ENCODE peak calls at places on chromosomes 12 and 14, in seven cellular contexts. V, I, D, P, N, R and G are unnamed samples.

GRCh38 chr12:115697341-115697740 is 580.2 kb downstream of the MED13L start:
- DNase-seq in V (no peak), I (no peak), D (no peak), P (no peak), N (no peak), R (no peak), G (no peak)

GRCh38 chr14:99127651-99128167 is 144.3 kb downstream of the BCL11B start:
- DNase-seq in V (no peak), I (peak), D (no peak), P (peak), N (no peak), R (no peak), G (no peak)

GRCh38 chr12:5081016-5081415 is 37.3 kb downstream of the KCNA5 start:
- DNase-seq in V (no peak), I (no peak), D (no peak), P (no peak), N (no peak), R (no peak), G (no peak)

GRCh38 chr12:124456652-124457152 is 110.7 kb downstream of the NCOR2 start:
- DNase-seq in V (no peak), I (no peak), D (no peak), P (no peak), N (no peak), R (no peak), G (no peak)

GRCh38 chr14:88551936-88552565 is 2.8 kb downstream of the PTPN21 start:
- DNase-seq in V (peak), I (peak), D (no peak), P (no peak), N (no peak), R (peak), G (no peak)

GRCh38 chr14:36944307-36945010 is 227.9 kb downstream of the SLC25A21 start:
- DNase-seq in V (peak), I (no peak), D (no peak), P (no peak), N (no peak), R (peak), G (no peak)

GRCh38 chr12:59472273-59472672 is 123.6 kb upstream of the SLC16A7 start:
- DNase-seq in V (no peak), I (no peak), D (no peak), P (no peak), N (no peak), R (no peak), G (no peak)

GRCh38 chr12:105928436-105928835 is 210.3 kb downstream of the NUAK1 start:
- DNase-seq in V (no peak), I (no peak), D (no peak), P (no peak), N (no peak), R (no peak), G (no peak)

GRCh38 chr14:60647081-60647836 is 2.0 kb downstream of the SIX1 start:
- DNase-seq in V (no peak), I (peak), D (peak), P (no peak), N (no peak), R (peak), G (no peak)

GRCh38 chr14:45252356-45253069 is 489 bp downstream of the MIS18BP1 start:
- DNase-seq in V (peak), I (no peak), D (no peak), P (no peak), N (no peak), R (peak), G (no peak)

GRCh38 chr14:31932675-31933074 is 144.4 kb upstream of the ARHGAP5 start:
- DNase-seq in V (no peak), I (no peak), D (no peak), P (no peak), N (no peak), R (no peak), G (no peak)

GRCh38 chr12:4439736-4440135 is 5.9 kb downstream of the FGF6 start:
- DNase-seq in V (no peak), I (no peak), D (no peak), P (peak), N (no peak), R (no peak), G (peak)

GRCh38 chr12:131276501-131277185 is 322.9 kb downstream of the ADGRD1 start:
- DNase-seq in V (no peak), I (no peak), D (no peak), P (no peak), N (no peak), R (no peak), G (no peak)

GRCh38 chr12:89414851-89415250 is 62.5 kb upstream of the DUSP6 start:
- DNase-seq in V (peak), I (no peak), D (no peak), P (no peak), N (no peak), R (peak), G (no peak)